ENCODE peak calls at places on chromosomes 2 and 18, in ten cellular contexts. Y is fibroblast of lung; O is CD8-positive, alpha-beta memory T cell; V is IMR-90; T is left ventricle myocardium inferior; S is HCT116; C is colonic mucosa; J is cardiac muscle cell; Z is neuronal stem cell; D is A549. R is an unnamed sample.

GRCh38 chr18:58386780-58387179 is 242.1 kb downstream of the ALPK2 start:
- DNase-seq in V (no peak), T (no peak), C (no peak), S (no peak), D (no peak), O (no peak), J (no peak), Y (no peak), Z (no peak), R (no peak)

GRCh38 chr2:120539937-120540718 is 194.2 kb downstream of the INHBB start:
- DNase-seq in V (peak; percentile 92), Z (no peak), O (no peak), T (peak; percentile 66), D (peak; percentile 31), J (no peak), Y (peak; percentile 97), C (peak; percentile 23), S (no peak), R (no peak)

GRCh38 chr2:232338759-232339106 is 39.8 kb upstream of the ALPP start:
- DNase-seq in Y (no peak), D (no peak), O (no peak), V (no peak), J (no peak), T (no peak), Z (no peak), C (no peak), S (no peak), R (no peak)

GRCh38 chr2:222305510-222306392 is 7.0 kb upstream of the PAX3 start:
- DNase-seq in D (no peak), Z (no peak), C (peak; percentile 36), V (no peak), Y (no peak), S (no peak), J (peak; percentile 65), T (no peak), O (no peak), R (no peak)

GRCh38 chr18:9691235-9691634 is 16.9 kb upstream of the RAB31 start:
- DNase-seq in J (no peak), D (no peak), S (no peak), O (no peak), C (no peak), Z (no peak), T (no peak), Y (no peak), V (no peak), R (no peak)

GRCh38 chr2:191020742-191021381 is 6.9 kb upstream of the STAT1 start:
- DNase-seq in S (no peak), D (peak; percentile 17), J (no peak), Y (peak; percentile 91), V (peak; percentile 93), T (no peak), Z (no peak), O (no peak), C (peak; percentile 41), R (no peak)

GRCh38 chr2:73085691-73086090 is 14.2 kb upstream of the SFXN5 start:
- DNase-seq in S (no peak), J (peak; percentile 88), Z (peak; percentile 77), V (peak; percentile 63), D (peak; percentile 87), Y (peak; percentile 67), T (peak; percentile 84), O (peak; percentile 72), C (peak; percentile 88), R (peak; percentile 67)

GRCh38 chr2:109218087-109218791 is 89.2 kb downstream of the SH3RF3 start:
- DNase-seq in O (no peak), Z (no peak), V (peak; percentile 75), C (no peak), T (no peak), S (no peak), J (no peak), D (no peak), Y (peak; percentile 74), R (no peak)

GRCh38 chr18:6623278-6623677 is 106.2 kb upstream of the ARHGAP28 start:
- DNase-seq in D (no peak), J (no peak), T (no peak), S (no peak), V (no peak), C (no peak), Z (no peak), O (no peak), Y (no peak), R (no peak)

GRCh38 chr2:204260162-204260877 is 285.0 kb upstream of the PARD3B start:
- DNase-seq in Z (peak; percentile 85), T (peak; percentile 45), O (no peak), J (peak; percentile 90), V (peak; percentile 74), S (peak; percentile 65), Y (peak; percentile 78), C (peak; percentile 63), D (peak; percentile 63), R (peak; percentile 80)

GRCh38 chr2:37653093-37653492 is 18.3 kb downstream of the CDC42EP3 start:
- DNase-seq in O (no peak), Y (no peak), Z (no peak), D (no peak), C (no peak), J (no peak), T (no peak), S (no peak), V (no peak), R (no peak)

GRCh38 chr18:74748809-74749208 is 151.1 kb downstream of the ZNF407 start:
- DNase-seq in J (no peak), T (no peak), S (no peak), D (no peak), Z (no peak), V (no peak), C (no peak), O (no peak), Y (no peak), R (no peak)

GRCh38 chr18:44938396-44939036 is 257.8 kb downstream of the SETBP1 start:
- DNase-seq in S (no peak), J (peak; percentile 25), T (no peak), D (no peak), C (peak; percentile 76), O (no peak), Y (no peak), Z (no peak), V (no peak), R (no peak)

GRCh38 chr2:172704072-172704936 is 31.3 kb upstream of the RAPGEF4 start:
- DNase-seq in J (peak; percentile 55), C (no peak), S (no peak), Y (peak; percentile 54), Z (peak; percentile 18), O (no peak), D (peak; percentile 38), V (peak; percentile 51), T (no peak), R (peak; percentile 40)

GRCh38 chr2:11562011-11562410 is 28.2 kb downstream of the GREB1 start:
- DNase-seq in V (no peak), S (no peak), Z (no peak), D (no peak), C (no peak), Y (no peak), J (no peak), T (no peak), O (no peak), R (no peak)

GRCh38 chr18:71018816-71019215 is 730.0 kb downstream of the SOCS6 start:
- DNase-seq in T (no peak), O (no peak), D (no peak), J (no peak), C (no peak), V (no peak), Y (no peak), S (no peak), Z (no peak), R (no peak)

GRCh38 chr2:2845267-2845666 is 514.2 kb upstream of the MYT1L start:
- DNase-seq in Y (no peak), J (no peak), V (no peak), T (no peak), Z (no peak), D (no peak), O (no peak), C (no peak), S (no peak), R (no peak)
- H3K4me1 ChIP-seq in Y (no peaks in the 10 kb centered on the region), J (peaks cover 6% of the 10 kb centered on the region), V (no peaks in the 10 kb centered on the region), T (peaks cover 24% of the 10 kb centered on the region), Z (peaks cover 16% of the 10 kb centered on the region), D (no peaks in the 10 kb centered on the region), O (no peaks in the 10 kb centered on the region), C (no peaks in the 10 kb centered on the region), S (peaks cover 12% of the 10 kb centered on the region), R (peaks cover 29% of the 10 kb centered on the region)

DNA sequence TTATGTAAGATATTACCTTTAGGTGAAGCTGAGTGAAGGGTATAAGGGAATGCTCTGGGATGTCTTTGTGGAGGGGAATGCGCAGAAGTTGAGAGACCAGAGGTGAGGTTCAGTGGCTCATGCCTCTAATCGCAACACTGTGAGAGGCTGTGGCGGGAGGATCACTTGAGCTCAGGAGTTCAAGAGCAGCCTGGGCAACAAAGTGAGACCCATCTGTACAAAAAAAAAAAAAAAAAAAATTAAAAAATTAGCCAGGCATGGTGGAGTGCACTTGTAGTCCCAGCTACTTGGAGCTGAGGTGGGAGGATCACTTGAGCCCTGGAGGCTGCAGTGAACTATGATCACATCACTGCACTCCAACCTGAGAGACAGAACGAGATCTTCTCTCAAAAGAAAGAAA is 57.3 kb upstream of the SP3 start:
- DNase-seq in Y (no peak), Z (no peak), C (no peak), T (no peak), O (no peak), J (no peak), D (no peak), V (no peak), S (no peak), R (no peak)
- H3K4me1 ChIP-seq in Y (peaks cover 16% of the 10 kb centered on the region), Z (peaks cover 2% of the 10 kb centered on the region), C (peaks cover 5% of the 10 kb centered on the region), T (peaks cover 49% of the 10 kb centered on the region), O (no peaks in the 10 kb centered on the region), J (peaks cover 29% of the 10 kb centered on the region), D (peaks cover 23% of the 10 kb centered on the region), V (peaks cover 25% of the 10 kb centered on the region), S (no peaks in the 10 kb centered on the region), R (peaks cover 16% of the 10 kb centered on the region)

DNA sequence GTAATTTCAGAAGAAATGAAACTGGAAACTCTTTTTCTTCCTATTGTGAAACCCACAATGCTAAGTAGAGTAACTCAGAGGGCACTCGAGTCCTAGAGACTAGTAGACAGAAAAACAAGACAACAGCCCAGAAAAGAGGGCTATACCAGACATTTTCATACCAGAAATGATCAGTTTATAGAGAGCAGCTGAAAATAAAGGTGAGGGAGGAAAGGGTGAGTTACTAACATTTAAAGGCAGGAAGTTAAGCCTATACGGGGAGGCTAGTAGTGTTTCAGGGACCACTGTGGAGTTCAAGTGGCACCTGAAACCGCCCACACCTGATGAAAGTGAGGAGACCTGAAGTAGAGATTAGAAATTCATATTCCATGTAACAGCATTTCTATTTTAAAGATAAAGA is 145.0 kb upstream of the ITGB6 start:
- DNase-seq in V (no peak), S (no peak), C (no peak), J (no peak), Z (no peak), D (no peak), O (no peak), T (no peak), Y (no peak), R (no peak)
- H3K4me1 ChIP-seq in V (peaks cover 12% of the 10 kb centered on the region), S (no peaks in the 10 kb centered on the region), C (no peaks in the 10 kb centered on the region), J (peaks cover 35% of the 10 kb centered on the region), Z (no peaks in the 10 kb centered on the region), D (peaks cover 92% of the 10 kb centered on the region), O (peaks cover 46% of the 10 kb centered on the region), T (peaks cover 99% of the 10 kb centered on the region), Y (no peaks in the 10 kb centered on the region), R (no peaks in the 10 kb centered on the region)

GRCh38 chr2:104077573-104077972 is 776.3 kb upstream of the POU3F3 start:
- DNase-seq in Y (no peak), O (no peak), S (no peak), D (no peak), C (no peak), T (no peak), J (no peak), Z (no peak), V (no peak), R (no peak)
- H3K4me1 ChIP-seq in Y (no peaks in the 10 kb centered on the region), O (no peaks in the 10 kb centered on the region), S (no peaks in the 10 kb centered on the region), D (no peaks in the 10 kb centered on the region), C (no peaks in the 10 kb centered on the region), T (no peaks in the 10 kb centered on the region), J (no peaks in the 10 kb centered on the region), Z (no peaks in the 10 kb centered on the region), V (no peaks in the 10 kb centered on the region), R (peaks cover 2% of the 10 kb centered on the region)

R was measured in NT2/D1.